ENCODE peak calls at places on chromosome 17, in ten cellular contexts. O is posterior cingulate gyrus; H is T-helper 2 cell; D is testis; Q is HCEC 1CT; S is NCI-H446 treated with DMSO at 0.1 percent for 48 hours; J is activated CD4-positive, alpha-beta T cell treated with anti-CD3 and anti-CD28 coated beads for 48 hours; P is effector CD4-positive, alpha-beta T cell; N is stimulated activated CD4-positive, alpha-beta T cell treated with anti-CD3 and anti-CD28 coated beads, Interleukin-4, amount 100 ng/mL, for 24 hours; W is NCI-H2029. B is an unnamed sample.

GRCh38 chr17:38693700-38694329 is 11.3 kb upstream of the MLLT6 start:
- DNase-seq in O (no peak), H (no peak), D (peak), Q (peak), S (peak), J (no peak), P (no peak), N (no peak), W (no peak), B (no peak)

GRCh38 chr17:11278186-11278983 is 37.4 kb downstream of the SHISA6 start:
- DNase-seq in O (no peak), H (no peak), D (peak), Q (no peak), S (no peak), J (no peak), P (no peak), N (no peak), W (no peak), B (no peak)

GRCh38 chr17:17723354-17724261 is 42.4 kb downstream of the RAI1 start:
- DNase-seq in O (no peak), H (peak), D (peak), Q (peak), S (no peak), J (peak), P (no peak), N (peak), W (no peak), B (no peak)

GRCh38 chr17:32588982-32589381 is 102.2 kb downstream of the CDK5R1 start:
- DNase-seq in O (no peak), H (peak), D (no peak), Q (no peak), S (no peak), J (peak), P (no peak), N (no peak), W (no peak), B (peak)

GRCh38 chr17:79027274-79027924 is 3.4 kb downstream of the C1QTNF1 start:
- DNase-seq in O (no peak), H (no peak), D (no peak), Q (no peak), S (no peak), J (no peak), P (no peak), N (no peak), W (no peak), B (no peak)

GRCh38 chr17:4009164-4009785 is 45.0 kb upstream of the ATP2A3 start:
- DNase-seq in O (no peak), H (no peak), D (no peak), Q (no peak), S (no peak), J (no peak), P (no peak), N (no peak), W (no peak), B (no peak)

GRCh38 chr17:57135748-57136342 is 50.8 kb downstream of the AKAP1 start:
- DNase-seq in O (peak), H (no peak), D (no peak), Q (no peak), S (no peak), J (no peak), P (no peak), N (no peak), W (no peak), B (no peak)

GRCh38 chr17:65057520-65058075 is 1.1 kb upstream of the GNA13 start:
- DNase-seq in O (peak), H (no peak), D (no peak), Q (no peak), S (no peak), J (no peak), P (no peak), N (no peak), W (no peak), B (no peak)

GRCh38 chr17:48259710-48260291 is 152.2 kb downstream of the SNX11 start:
- DNase-seq in O (no peak), H (no peak), D (no peak), Q (peak), S (no peak), J (no peak), P (no peak), N (no peak), W (peak), B (peak)

GRCh38 chr17:65438708-65439294 is 122.6 kb downstream of the AXIN2 start:
- DNase-seq in O (no peak), H (no peak), D (no peak), Q (peak), S (no peak), J (no peak), P (no peak), N (no peak), W (no peak), B (no peak)

GRCh38 chr17:29590979-29591736 is 1.7 kb upstream of the GIT1 start:
- DNase-seq in O (peak), H (peak), D (peak), Q (peak), S (peak), J (peak), P (no peak), N (peak), W (peak), B (peak)

GRCh38 chr17:41507315-41507880 is 2.0 kb upstream of the KRT13 start:
- DNase-seq in O (no peak), H (no peak), D (no peak), Q (no peak), S (no peak), J (no peak), P (no peak), N (no peak), W (no peak), B (no peak)

GRCh38 chr17:63754046-63754445 is 12.4 kb upstream of the STRADA start:
- DNase-seq in O (no peak), H (no peak), D (no peak), Q (no peak), S (no peak), J (no peak), P (no peak), N (no peak), W (no peak), B (no peak)

GRCh38 chr17:2089021-2089422 is 34.1 kb downstream of the HIC1 start:
- DNase-seq in O (no peak), H (no peak), D (no peak), Q (peak), S (no peak), J (no peak), P (no peak), N (no peak), W (no peak), B (no peak)

GRCh38 chr17:32927201-32927723 is 691 bp upstream of the TMEM98 start:
- DNase-seq in O (no peak), H (no peak), D (peak), Q (peak), S (no peak), J (no peak), P (no peak), N (no peak), W (no peak), B (no peak)

GRCh38 chr17:74176546-74177001 is 26.9 kb upstream of the RPL38 start:
- DNase-seq in O (peak), H (peak), D (peak), Q (peak), S (peak), J (peak), P (peak), N (peak), W (peak), B (peak)

GRCh38 chr17:7290166-7290565 is 4.3 kb downstream of the YBX2 start:
- DNase-seq in O (no peak), H (no peak), D (no peak), Q (no peak), S (no peak), J (no peak), P (no peak), N (no peak), W (no peak), B (no peak)

GRCh38 chr17:40122944-40123810 is 1.4 kb downstream of the MSL1 start:
- DNase-seq in O (no peak), H (peak), D (peak), Q (peak), S (peak), J (peak), P (peak), N (peak), W (no peak), B (peak)

GRCh38 chr17:42132941-42133340 is 10.3 kb downstream of the HSPB9 start:
- DNase-seq in O (no peak), H (peak), D (no peak), Q (peak), S (no peak), J (peak), P (no peak), N (peak), W (peak), B (peak)

GRCh38 chr17:7237761-7238417 is 1.4 kb downstream of the PHF23 start:
- DNase-seq in O (peak), H (peak), D (peak), Q (peak), S (no peak), J (peak), P (peak), N (peak), W (no peak), B (peak)

GRCh38 chr17:728911-729310 is 3.5 kb upstream of the TLCD3A start:
- DNase-seq in O (no peak), H (no peak), D (no peak), Q (no peak), S (no peak), J (peak), P (no peak), N (no peak), W (no peak), B (no peak)

GRCh38 chr17:50219345-50219744 is 17.9 kb upstream of the COL1A1 start:
- DNase-seq in O (no peak), H (no peak), D (no peak), Q (peak), S (no peak), J (no peak), P (no peak), N (no peak), W (no peak), B (peak)

GRCh38 chr17:3925684-3926537 is 9.6 kb upstream of the P2RX1 start:
- DNase-seq in O (no peak), H (no peak), D (no peak), Q (no peak), S (no peak), J (no peak), P (no peak), N (no peak), W (no peak), B (no peak)

GRCh38 chr17:6910987-6911603 is 79.6 kb upstream of the TEKT1 start:
- DNase-seq in O (no peak), H (peak), D (no peak), Q (peak), S (no peak), J (no peak), P (no peak), N (no peak), W (no peak), B (no peak)

GRCh38 chr17:29740017-29740416 is 117.3 kb upstream of the CORO6 start:
- DNase-seq in O (no peak), H (peak), D (no peak), Q (no peak), S (no peak), J (no peak), P (no peak), N (no peak), W (no peak), B (no peak)

GRCh38 chr17:47995241-47995935 is 24.5 kb downstream of the CDK5RAP3 start:
- DNase-seq in O (no peak), H (no peak), D (no peak), Q (no peak), S (no peak), J (no peak), P (no peak), N (no peak), W (no peak), B (no peak)

GRCh38 chr17:68328676-68329075 is 37.4 kb downstream of the ARSG start:
- DNase-seq in O (no peak), H (no peak), D (no peak), Q (no peak), S (no peak), J (no peak), P (no peak), N (no peak), W (no peak), B (peak)

GRCh38 chr17:76011951-76012350 is 11.3 kb downstream of the CDK3 start:
- DNase-seq in O (no peak), H (no peak), D (no peak), Q (no peak), S (no peak), J (no peak), P (no peak), N (no peak), W (no peak), B (no peak)

GRCh38 chr17:75561927-75562603 is 25.5 kb upstream of the MYO15B start:
- DNase-seq in O (no peak), H (peak), D (no peak), Q (no peak), S (no peak), J (no peak), P (no peak), N (no peak), W (no peak), B (no peak)

GRCh38 chr17:40432864-40433528 is 10.3 kb upstream of the IGFBP4 start:
- DNase-seq in O (no peak), H (no peak), D (no peak), Q (no peak), S (peak), J (no peak), P (no peak), N (no peak), W (no peak), B (no peak)

GRCh38 chr17:10699861-10700260 is 2.5 kb downstream of the ADPRM start:
- DNase-seq in O (no peak), H (peak), D (no peak), Q (no peak), S (no peak), J (no peak), P (no peak), N (no peak), W (no peak), B (no peak)

GRCh38 chr17:58513391-58513912 is 986 bp downstream of the MTMR4 start:
- DNase-seq in O (peak), H (peak), D (peak), Q (no peak), S (no peak), J (peak), P (no peak), N (peak), W (no peak), B (no peak)

GRCh38 chr17:28684963-28685362 is 23.0 kb downstream of the SUPT6H start:
- DNase-seq in O (peak), H (no peak), D (peak), Q (peak), S (no peak), J (no peak), P (no peak), N (no peak), W (peak), B (no peak)

GRCh38 chr17:3497101-3497500 is 21.3 kb downstream of the ASPA start:
- DNase-seq in O (no peak), H (no peak), D (no peak), Q (no peak), S (no peak), J (no peak), P (no peak), N (no peak), W (no peak), B (no peak)

GRCh38 chr17:44655983-44656700 is at the start of gene MEIOC:
- DNase-seq in O (no peak), H (peak), D (peak), Q (no peak), S (no peak), J (peak), P (no peak), N (peak), W (peak), B (peak)

GRCh38 chr17:21674242-21674731 is 18.0 kb upstream of the KCNJ18 start:
- DNase-seq in O (peak), H (no peak), D (peak), Q (no peak), S (no peak), J (no peak), P (no peak), N (no peak), W (no peak), B (no peak)

GRCh38 chr17:16942141-16943031 is 29.5 kb downstream of the TNFRSF13B start:
- DNase-seq in O (no peak), H (no peak), D (no peak), Q (peak), S (no peak), J (no peak), P (no peak), N (no peak), W (no peak), B (no peak)

GRCh38 chr17:78379134-78379497 is 667 bp downstream of the PGS1 start:
- DNase-seq in O (no peak), H (peak), D (no peak), Q (peak), S (no peak), J (no peak), P (no peak), N (no peak), W (no peak), B (no peak)

GRCh38 chr17:68391561-68392268 is 65.6 kb downstream of the WIPI1 start:
- DNase-seq in O (no peak), H (no peak), D (peak), Q (no peak), S (no peak), J (no peak), P (no peak), N (no peak), W (no peak), B (no peak)

B was measured in Calu3.